ENCODE peak calls at places on chromosome 16, in ten cellular contexts. K is GM13977, H is AG04450, I is left ventricle myocardium inferior, F is omental fat pad, U is HFFc6, R is astrocyte of the spinal cord, E is astrocyte of the cerebellum, J is tibial nerve, V is heart left ventricle. Q is an unnamed sample.

GRCh38 chr16:54453863-54454262 is 167.3 kb upstream of the IRX3 start:
- DNase-seq in K (no peak), H (no peak), I (no peak), F (no peak), U (no peak), R (no peak), E (no peak), J (no peak), V (peak), Q (no peak)

GRCh38 chr16:16996830-16997229 is 473.9 kb downstream of the XYLT1 start:
- DNase-seq in K (no peak), H (no peak), I (no peak), F (no peak), U (no peak), R (no peak), E (no peak), J (no peak), V (no peak), Q (no peak)

GRCh38 chr16:56107944-56108583 is 83.2 kb upstream of the GNAO1 start:
- DNase-seq in K (no peak), H (no peak), I (no peak), F (no peak), U (no peak), R (no peak), E (no peak), J (no peak), V (peak), Q (no peak)

GRCh38 chr16:12801511-12802042 is 2.1 kb downstream of the CPPED1 start:
- DNase-seq in K (peak), H (no peak), I (no peak), F (no peak), U (peak), R (peak), E (peak), J (peak), V (peak), Q (peak)

GRCh38 chr16:1871974-1872635 is at the start of gene MEIOB:
- DNase-seq in K (no peak), H (no peak), I (no peak), F (peak), U (no peak), R (peak), E (no peak), J (no peak), V (no peak), Q (no peak)

GRCh38 chr16:89695086-89695874 is 6.2 kb downstream of the SPATA2L start:
- DNase-seq in K (no peak), H (no peak), I (no peak), F (no peak), U (no peak), R (no peak), E (no peak), J (no peak), V (no peak), Q (no peak)

GRCh38 chr16:19138601-19139000 is 24.8 kb downstream of the ITPRIPL2 start:
- DNase-seq in K (no peak), H (peak), I (peak), F (no peak), U (peak), R (peak), E (no peak), J (peak), V (peak), Q (no peak)

GRCh38 chr16:19833176-19833575 is 51.5 kb downstream of the GPRC5B start:
- DNase-seq in K (no peak), H (no peak), I (no peak), F (no peak), U (no peak), R (no peak), E (no peak), J (no peak), V (no peak), Q (no peak)

GRCh38 chr16:6888536-6888935 is 444.1 kb upstream of the RBFOX1 start:
- DNase-seq in K (no peak), H (no peak), I (no peak), F (no peak), U (no peak), R (no peak), E (no peak), J (no peak), V (no peak), Q (no peak)

GRCh38 chr16:54934536-54935410 is 4.1 kb downstream of the IRX5 start:
- DNase-seq in K (peak), H (no peak), I (no peak), F (no peak), U (no peak), R (peak), E (no peak), J (no peak), V (peak), Q (no peak)

GRCh38 chr16:87332150-87332549 is 15.0 kb upstream of the C16orf95 start:
- DNase-seq in K (no peak), H (no peak), I (no peak), F (no peak), U (peak), R (no peak), E (no peak), J (no peak), V (no peak), Q (no peak)

GRCh38 chr16:74813109-74813641 is 38.6 kb upstream of the FA2H start:
- DNase-seq in K (peak), H (peak), I (peak), F (peak), U (peak), R (peak), E (peak), J (peak), V (peak), Q (peak)

GRCh38 chr16:74811911-74812310 is 37.3 kb upstream of the FA2H start:
- DNase-seq in K (no peak), H (no peak), I (no peak), F (no peak), U (no peak), R (no peak), E (no peak), J (no peak), V (no peak), Q (no peak)

GRCh38 chr16:74817851-74818250 is 43.2 kb upstream of the FA2H start:
- DNase-seq in K (no peak), H (no peak), I (no peak), F (no peak), U (no peak), R (no peak), E (no peak), J (no peak), V (no peak), Q (no peak)
- TF ChIP-seq CTCF in K (no peak), H (no peak), I (no peak), F (no peak), U (no peak), R (no peak), E (peak), J (no peak), V (no peak), Q (no peak)

DNA sequence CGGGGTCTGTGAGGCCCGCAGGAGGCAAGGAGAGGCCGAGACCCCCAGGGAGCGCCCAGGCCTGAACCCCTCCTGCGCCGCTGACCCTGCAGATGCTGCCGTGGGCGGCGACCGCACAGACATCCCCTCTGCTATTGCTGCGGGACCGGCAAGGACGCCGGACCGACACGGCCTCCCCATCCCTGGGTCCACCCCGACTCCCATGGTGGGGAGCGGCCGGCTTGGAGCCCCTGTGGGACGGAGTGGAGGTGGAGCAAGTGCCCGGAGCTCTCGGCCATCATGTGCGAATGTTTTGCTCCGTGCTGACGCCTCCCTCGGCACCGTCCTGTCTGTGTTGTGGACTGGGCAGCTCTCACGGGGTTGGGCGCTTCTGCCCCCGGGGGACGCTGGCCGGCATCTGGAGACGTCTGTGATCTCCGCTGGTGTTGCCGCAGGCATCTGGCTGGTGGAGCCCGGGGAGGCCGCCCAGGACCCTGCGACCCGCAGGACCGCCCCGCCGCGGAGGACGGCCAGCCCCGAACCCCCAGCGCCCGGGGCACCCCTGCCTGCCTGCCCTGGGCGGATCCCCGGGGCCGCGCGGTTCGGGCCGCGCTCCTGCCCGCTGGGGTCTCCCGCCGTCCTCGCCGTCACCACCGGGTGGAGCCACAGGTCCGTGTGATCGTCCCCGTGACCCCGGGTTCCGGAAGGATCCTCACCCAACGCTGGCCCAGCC is 12.8 kb upstream of the GNG13 start:
- DNase-seq in K (peak), H (no peak), I (peak), F (no peak), U (peak), R (no peak), E (no peak), J (peak), V (no peak), Q (no peak)
- TF ChIP-seq CTCF in K (peak), H (peak), I (peak), F (no peak), U (peak), R (peak), E (peak), J (peak), V (peak), Q (peak)

GRCh38 chr16:63697736-63698135 is 1424.1 kb downstream of the CDH11 start:
- DNase-seq in K (no peak), H (no peak), I (no peak), F (no peak), U (no peak), R (no peak), E (no peak), J (no peak), V (no peak), Q (no peak)

GRCh38 chr16:63702981-63703590 is 1418.8 kb downstream of the CDH11 start:
- DNase-seq in K (no peak), H (no peak), I (no peak), F (no peak), U (no peak), R (no peak), E (no peak), J (no peak), V (no peak), Q (no peak)
- TF ChIP-seq CTCF in K (peak), H (no peak), I (no peak), F (no peak), U (no peak), R (no peak), E (no peak), J (no peak), V (no peak), Q (no peak)

GRCh38 chr16:35733971-35734702 is 2274.7 kb downstream of the TP53TG3F start:
- DNase-seq in K (no peak), H (no peak), I (no peak), F (no peak), U (no peak), R (no peak), E (no peak), J (no peak), V (no peak), Q (no peak)

GRCh38 chr16:35731341-35732040 is 2272.1 kb downstream of the TP53TG3F start:
- DNase-seq in K (no peak), H (no peak), I (no peak), F (no peak), U (no peak), R (no peak), E (no peak), J (no peak), V (no peak), Q (no peak)

GRCh38 chr16:35734728-35735402 is 2275.5 kb downstream of the TP53TG3F start:
- DNase-seq in K (no peak), H (no peak), I (no peak), F (no peak), U (no peak), R (no peak), E (no peak), J (no peak), V (no peak), Q (no peak)

GRCh38 chr16:35732046-35732810 is 2272.8 kb downstream of the TP53TG3F start:
- DNase-seq in K (no peak), H (no peak), I (no peak), F (no peak), U (no peak), R (no peak), E (no peak), J (no peak), V (no peak), Q (no peak)

GRCh38 chr16:35733278-35733965 is 2274.0 kb downstream of the TP53TG3F start:
- DNase-seq in K (no peak), H (no peak), I (no peak), F (no peak), U (no peak), R (no peak), E (no peak), J (no peak), V (no peak), Q (no peak)
- TF ChIP-seq CTCF in K (no peak), H (no peak), I (no peak), F (no peak), U (no peak), R (no peak), E (no peak), J (no peak), V (no peak), Q (no peak)

GRCh38 chr16:22648941-22649340 is 138.2 kb downstream of the NPIPB5 start:
- DNase-seq in K (no peak), H (no peak), I (no peak), F (no peak), U (no peak), R (no peak), E (no peak), J (no peak), V (no peak), Q (no peak)
- TF ChIP-seq CTCF in K (no peak), H (no peak), I (no peak), F (no peak), U (no peak), R (no peak), E (no peak), J (no peak), V (no peak), Q (no peak)

GRCh38 chr16:70681382-70682238 is 4.2 kb downstream of the MTSS2 start:
- DNase-seq in K (no peak), H (no peak), I (peak), F (no peak), U (no peak), R (no peak), E (no peak), J (no peak), V (no peak), Q (no peak)

GRCh38 chr16:70678898-70679652 is 6.8 kb downstream of the MTSS2 start:
- DNase-seq in K (no peak), H (no peak), I (peak), F (no peak), U (no peak), R (no peak), E (no peak), J (no peak), V (no peak), Q (no peak)

GRCh38 chr16:70680495-70681381 is 5.1 kb downstream of the MTSS2 start:
- DNase-seq in K (no peak), H (no peak), I (peak), F (no peak), U (no peak), R (no peak), E (no peak), J (no peak), V (no peak), Q (no peak)

GRCh38 chr16:70678121-70678897 is 7.5 kb downstream of the MTSS2 start:
- DNase-seq in K (no peak), H (no peak), I (peak), F (no peak), U (no peak), R (no peak), E (no peak), J (no peak), V (no peak), Q (no peak)

DNA sequence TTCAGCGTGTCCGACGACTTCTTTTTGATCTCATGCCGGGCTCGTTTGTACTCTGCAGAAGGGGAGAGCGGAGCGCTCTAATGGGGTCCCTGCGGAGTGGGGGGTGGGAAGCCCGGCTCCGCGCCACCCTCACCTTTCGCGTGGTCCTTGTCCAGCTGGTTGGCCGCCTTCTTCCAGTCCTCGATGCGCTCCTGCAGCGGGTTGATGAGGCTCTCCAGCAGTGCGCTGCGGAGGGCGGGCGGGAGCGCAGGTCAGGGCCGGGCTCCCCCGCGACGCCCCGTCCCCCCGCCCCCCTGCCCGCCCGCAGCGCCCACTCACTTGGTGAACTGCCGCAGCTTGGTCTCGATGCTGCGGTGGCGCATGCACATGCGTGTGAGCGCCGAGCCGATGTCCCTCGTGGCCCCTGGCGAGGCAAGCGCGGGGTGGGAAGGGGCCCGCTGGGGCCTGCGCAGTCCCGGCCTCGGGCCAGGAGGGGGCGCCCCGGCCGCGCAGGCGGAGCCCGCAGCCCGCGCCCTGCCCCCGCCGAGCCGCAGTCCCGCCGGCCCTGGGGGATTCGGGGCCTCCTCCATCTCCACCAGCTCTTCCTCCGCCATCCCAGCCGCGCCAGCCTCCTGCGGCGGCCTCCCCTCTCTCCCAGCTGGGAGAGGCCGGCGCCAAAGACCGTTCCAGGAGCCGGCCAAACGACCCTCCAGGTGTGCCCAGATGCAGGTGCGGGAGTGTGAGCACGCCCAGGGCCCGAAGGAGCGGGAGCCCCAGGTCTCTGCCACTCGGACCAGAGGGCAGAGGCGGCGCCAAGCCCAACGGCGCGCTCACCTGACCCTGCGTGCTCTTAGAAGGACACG is 6.0 kb downstream of the MTSS2 start:
- DNase-seq in K (peak), H (no peak), I (peak), F (no peak), U (no peak), R (no peak), E (no peak), J (no peak), V (no peak), Q (no peak)
- TF ChIP-seq CTCF in K (peak), H (peak), I (peak), F (no peak), U (peak), R (peak), E (peak), J (peak), V (peak), Q (peak)

GRCh38 chr16:84806890-84807258 is 12.9 kb upstream of the CRISPLD2 start:
- DNase-seq in K (no peak), H (no peak), I (no peak), F (no peak), U (no peak), R (no peak), E (no peak), J (no peak), V (no peak), Q (no peak)
- TF ChIP-seq CTCF in K (no peak), H (no peak), I (no peak), F (no peak), U (no peak), R (no peak), E (no peak), J (no peak), V (no peak), Q (no peak)

GRCh38 chr16:3171855-3172593 is 16.0 kb upstream of the OR1F1 start:
- DNase-seq in K (peak), H (no peak), I (no peak), F (no peak), U (peak), R (no peak), E (no peak), J (no peak), V (no peak), Q (no peak)

GRCh38 chr16:3173892-3174617 is 13.9 kb upstream of the OR1F1 start:
- DNase-seq in K (peak), H (no peak), I (no peak), F (no peak), U (no peak), R (no peak), E (no peak), J (no peak), V (no peak), Q (no peak)

GRCh38 chr16:3175157-3176153 is 12.5 kb upstream of the OR1F1 start:
- DNase-seq in K (peak), H (no peak), I (no peak), F (no peak), U (peak), R (peak), E (no peak), J (no peak), V (no peak), Q (no peak)

GRCh38 chr16:3171181-3171854 is 16.7 kb upstream of the OR1F1 start:
- DNase-seq in K (peak), H (no peak), I (no peak), F (no peak), U (no peak), R (no peak), E (no peak), J (no peak), V (no peak), Q (no peak)

GRCh38 chr16:3174618-3175148 is 13.3 kb upstream of the OR1F1 start:
- DNase-seq in K (no peak), H (no peak), I (no peak), F (no peak), U (no peak), R (no peak), E (no peak), J (no peak), V (no peak), Q (no peak)
- TF ChIP-seq CTCF in K (no peak), H (no peak), I (no peak), F (no peak), U (no peak), R (no peak), E (no peak), J (no peak), V (no peak), Q (no peak)

GRCh38 chr16:68592466-68593337 is 52.4 kb upstream of the CDH3 start:
- DNase-seq in K (peak), H (no peak), I (no peak), F (no peak), U (no peak), R (no peak), E (no peak), J (no peak), V (no peak), Q (no peak)
- TF ChIP-seq CTCF in K (peak), H (no peak), I (peak), F (no peak), U (peak), R (peak), E (peak), J (no peak), V (no peak), Q (peak)

Q was measured in GM12864.